ENCODE peak calls at places on chromosomes 12 and 14, in four cellular contexts. A, T, Y and B are unnamed samples.

GRCh38 chr12:57487055-57487596 is 742 bp upstream of the MARS1 start:
- DNase-seq in A (no peak), Y (no peak), T (no peak), B (no peak)

GRCh38 chr12:124031058-124031457 is 58.0 kb downstream of the ZNF664 start:
- DNase-seq in T (no peak), Y (no peak), A (no peak), B (no peak)

GRCh38 chr14:100078997-100079561 is 13.9 kb downstream of the EVL start:
- DNase-seq in Y (peak; percentile 77), A (peak; percentile 87), T (peak; percentile 66), B (no peak)

GRCh38 chr14:97517566-97518234 is 720.5 kb downstream of the VRK1 start:
- DNase-seq in A (no peak), T (no peak), Y (no peak), B (no peak)

GRCh38 chr12:63151898-63152700 is 1.1 kb upstream of the AVPR1A start:
- DNase-seq in A (no peak), Y (no peak), T (no peak), B (peak; percentile 25)

GRCh38 chr12:11615481-11615880 is 34.0 kb upstream of the ETV6 start:
- DNase-seq in A (no peak), T (no peak), Y (no peak), B (no peak)

GRCh38 chr14:90281261-90281660 is 24.9 kb downstream of the PSMC1 start:
- DNase-seq in T (no peak), Y (no peak), A (no peak), B (no peak)

GRCh38 chr12:12408265-12408690 is 51.4 kb downstream of the BORCS5 start:
- DNase-seq in A (no peak), T (no peak), Y (no peak), B (no peak)

GRCh38 chr12:75208851-75209781 is 523 bp downstream of the KCNC2 start:
- DNase-seq in Y (no peak), A (no peak), T (no peak), B (peak; percentile 77)

GRCh38 chr12:42364692-42365091 is 38.7 kb downstream of the PPHLN1 start:
- DNase-seq in T (no peak), Y (no peak), A (no peak), B (no peak)

GRCh38 chr14:96102071-96102856 is 63.1 kb downstream of the C14orf132 start:
- DNase-seq in Y (no peak), A (no peak), T (no peak), B (no peak)

GRCh38 chr14:65425885-65426284 is 13.4 kb downstream of the FUT8 start:
- DNase-seq in T (no peak), A (no peak), Y (no peak), B (no peak)

GRCh38 chr14:104598461-104599273 is 5.9 kb downstream of the TMEM179 start:
- DNase-seq in Y (no peak), A (no peak), T (no peak), B (peak; percentile 26)

GRCh38 chr12:6424848-6425247 is 19.9 kb upstream of the CD27 start:
- DNase-seq in Y (peak; percentile 68), A (no peak), T (no peak), B (no peak)

GRCh38 chr14:95465936-95466335 is 50.5 kb downstream of the SYNE3 start:
- DNase-seq in Y (no peak), A (no peak), T (no peak), B (no peak)

GRCh38 chr12:95836185-95836609 is 22.6 kb upstream of the SNRPF start:
- DNase-seq in T (no peak), A (no peak), Y (no peak), B (no peak)

GRCh38 chr12:40446385-40446784 is 221.6 kb downstream of the LRRK2 start:
- DNase-seq in A (no peak), T (no peak), Y (no peak), B (no peak)

GRCh38 chr12:68350753-68351152 is 18.6 kb upstream of the MDM1 start:
- DNase-seq in Y (no peak), T (no peak), A (no peak), B (no peak)

GRCh38 chr12:67517181-67517887 is 131.2 kb upstream of the DYRK2 start:
- DNase-seq in T (no peak), Y (no peak), A (no peak), B (no peak)

GRCh38 chr14:31059152-31059924 is 33.2 kb upstream of the STRN3 start:
- DNase-seq in T (no peak), A (no peak), Y (peak; percentile 96), B (peak; percentile 58)

GRCh38 chr12:19085090-19085489 is 44.4 kb upstream of the PLEKHA5 start:
- DNase-seq in T (no peak), A (no peak), Y (no peak), B (no peak)

GRCh38 chr12:102958073-102958829 is 777 bp downstream of the ASCL1 start:
- DNase-seq in A (no peak), T (no peak), Y (no peak), B (no peak)

GRCh38 chr14:80211143-80212024 is at the start of gene DIO2:
- DNase-seq in T (no peak), Y (no peak), A (no peak), B (peak; percentile 33)

GRCh38 chr12:48061943-48062719 is 43.7 kb downstream of the SENP1 start:
- DNase-seq in T (no peak), Y (no peak), A (no peak), B (no peak)